ENCODE peak calls at places on chromosomes 3 and 15, in five cellular contexts. Y is A549, J is foreskin keratinocyte, V is fibroblast of lung, U is IMR-90. I is an unnamed sample.
A peak's percentile ranks its signal among the peaks of the same experiment; 100 is the strongest.

GRCh38 chr15:81002254-81003022 is 1.7 kb downstream of the TLNRD1 start:
- DNase-seq in Y (no peak), J (no peak), V (peak; percentile 22), U (no peak), I (no peak)

GRCh38 chr15:97189152-97189551 is 771.4 kb upstream of the ARRDC4 start:
- DNase-seq in Y (no peak), J (peak; percentile 13), V (peak; percentile 0), U (no peak), I (no peak)

GRCh38 chr3:43296565-43296964 is 10.2 kb downstream of the SNRK start:
- DNase-seq in Y (no peak), J (no peak), V (no peak), U (peak; percentile 23), I (no peak)

GRCh38 chr3:12438318-12438717 is 46.0 kb upstream of the TSEN2 start:
- DNase-seq in Y (no peak), J (no peak), V (no peak), U (no peak), I (no peak)

GRCh38 chr3:4824948-4825325 is 154.3 kb upstream of the BHLHE40 start:
- DNase-seq in Y (peak; percentile 81), J (peak; percentile 86), V (peak; percentile 91), U (peak; percentile 60), I (no peak)

GRCh38 chr15:69225355-69226027 is 65.1 kb downstream of the GLCE start:
- DNase-seq in Y (peak; percentile 14), J (peak; percentile 22), V (peak; percentile 34), U (peak; percentile 67), I (no peak)

GRCh38 chr3:81620813-81621212 is 140.6 kb downstream of the GBE1 start:
- DNase-seq in Y (no peak), J (no peak), V (no peak), U (no peak), I (no peak)

GRCh38 chr15:77611767-77612166 is 20.9 kb downstream of the LINGO1 start:
- DNase-seq in Y (no peak), J (no peak), V (no peak), U (no peak), I (no peak)

GRCh38 chr15:65413760-65414144 is 9.0 kb downstream of the IGDCC4 start:
- DNase-seq in Y (no peak), J (no peak), V (no peak), U (no peak), I (no peak)

GRCh38 chr3:146189519-146190173 is 28.7 kb upstream of the PLOD2 start:
- DNase-seq in Y (peak; percentile 42), J (peak; percentile 54), V (peak; percentile 47), U (peak; percentile 64), I (no peak)

GRCh38 chr3:31810991-31811433 is 170.1 kb downstream of the OSBPL10 start:
- DNase-seq in Y (no peak), J (no peak), V (no peak), U (no peak), I (no peak)

GRCh38 chr15:64045774-64046346 is 425 bp downstream of the DAPK2 start:
- DNase-seq in Y (peak; percentile 72), J (no peak), V (peak; percentile 11), U (no peak), I (peak; percentile 62)

GRCh38 chr15:43509923-43510229 is 7.5 kb upstream of the MAP1A start:
- DNase-seq in Y (no peak), J (no peak), V (peak; percentile 14), U (no peak), I (no peak)

GRCh38 chr3:78613366-78614008 is 1154.3 kb downstream of the ROBO1 start:
- DNase-seq in Y (no peak), J (no peak), V (no peak), U (no peak), I (no peak)

GRCh38 chr3:193620650-193621049 is 27.6 kb downstream of the OPA1 start:
- DNase-seq in Y (no peak), J (peak; percentile 6), V (peak; percentile 44), U (peak; percentile 66), I (no peak)

GRCh38 chr3:128052831-128053419 is 688 bp downstream of the SEC61A1 start:
- DNase-seq in Y (no peak), J (no peak), V (no peak), U (no peak), I (no peak)

GRCh38 chr3:158531334-158531733 is 39.7 kb upstream of the MLF1 start:
- DNase-seq in Y (no peak), J (no peak), V (peak; percentile 12), U (no peak), I (no peak)

GRCh38 chr15:92643849-92644815 is 11.4 kb downstream of the FAM174B start:
- DNase-seq in Y (no peak), J (no peak), V (no peak), U (no peak), I (no peak)

GRCh38 chr3:102449341-102449740 is 14.5 kb downstream of the ZPLD1 start:
- DNase-seq in Y (no peak), J (no peak), V (peak; percentile 36), U (peak; percentile 12), I (no peak)

GRCh38 chr3:4250064-4250463 is 53.1 kb upstream of the SETMAR start:
- DNase-seq in Y (no peak), J (no peak), V (no peak), U (no peak), I (no peak)

GRCh38 chr15:29278436-29279099 is 8.9 kb upstream of the NSMCE3 start:
- DNase-seq in Y (no peak), J (peak; percentile 77), V (peak; percentile 95), U (peak; percentile 94), I (no peak)

GRCh38 chr3:111733856-111734255 is 125.2 kb upstream of the PHLDB2 start:
- DNase-seq in Y (no peak), J (no peak), V (no peak), U (no peak), I (no peak)
- H3K27ac ChIP-seq in Y (peak overlapping the region; percentile 76), J (peak overlapping the region; percentile 27), V (no peak overlapping the region), U (no peak overlapping the region), I (no peak overlapping the region)

DNA sequence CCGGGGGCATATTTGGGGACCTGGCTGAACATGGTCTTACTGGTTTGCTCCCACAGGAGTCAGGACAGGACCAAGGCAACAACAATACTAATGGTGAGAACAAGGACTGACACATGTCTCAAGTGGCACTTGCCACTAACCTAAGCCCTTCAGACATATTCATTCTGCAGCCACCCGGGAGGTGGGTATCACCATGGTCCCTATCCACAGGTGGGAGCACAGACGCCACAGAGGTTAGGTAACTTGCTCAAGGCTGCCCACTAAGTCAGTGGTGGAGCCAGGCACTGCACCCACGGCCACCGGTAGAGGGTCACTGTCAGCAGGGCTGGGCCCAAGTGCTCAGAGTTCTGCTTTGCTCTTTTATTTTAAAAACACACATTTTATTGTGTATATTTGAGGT is 29.8 kb upstream of the SLC41A3 start:
- DNase-seq in Y (peak; percentile 31), J (no peak), V (no peak), U (no peak), I (peak; percentile 16)
- TF ChIP-seq CTCF in Y (no peak), J (peak; percentile 37), V (no peak), U (peak; percentile 29), I (no peak)

GRCh38 chr3:94001825-94002495 is 22.0 kb downstream of the ARL13B start:
- DNase-seq in Y (no peak), J (no peak), V (no peak), U (no peak), I (no peak)

GRCh38 chr3:94004301-94004910 is 24.0 kb downstream of the STX19 start:
- DNase-seq in Y (peak; percentile 38), J (peak; percentile 38), V (peak; percentile 70), U (peak; percentile 82), I (no peak)

DNA sequence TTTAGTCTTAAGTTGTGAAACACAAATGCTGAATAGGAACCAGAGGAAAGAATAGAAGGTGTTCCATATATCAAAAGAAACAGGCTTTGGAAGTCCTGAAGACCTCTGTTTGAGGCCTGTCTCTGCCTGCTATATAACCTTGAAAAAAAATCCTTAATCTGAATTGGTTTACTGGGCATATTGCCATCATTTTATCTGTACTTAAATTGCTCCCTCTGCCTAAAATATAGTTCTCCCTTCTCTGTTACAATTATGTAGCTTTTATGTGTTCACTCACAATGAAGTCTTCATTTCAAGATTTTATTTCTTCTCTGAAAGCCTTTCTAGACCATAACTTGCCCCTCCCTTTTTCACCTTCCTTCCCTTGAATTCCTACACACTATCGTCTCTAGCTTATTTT is 21.2 kb downstream of the ARL13B start:
- DNase-seq in Y (no peak), J (no peak), V (no peak), U (no peak), I (no peak)
- H3K27ac ChIP-seq in Y (no peak overlapping the region), J (no peak overlapping the region), V (no peak overlapping the region), U (no peak overlapping the region), I (no peak overlapping the region)

DNA sequence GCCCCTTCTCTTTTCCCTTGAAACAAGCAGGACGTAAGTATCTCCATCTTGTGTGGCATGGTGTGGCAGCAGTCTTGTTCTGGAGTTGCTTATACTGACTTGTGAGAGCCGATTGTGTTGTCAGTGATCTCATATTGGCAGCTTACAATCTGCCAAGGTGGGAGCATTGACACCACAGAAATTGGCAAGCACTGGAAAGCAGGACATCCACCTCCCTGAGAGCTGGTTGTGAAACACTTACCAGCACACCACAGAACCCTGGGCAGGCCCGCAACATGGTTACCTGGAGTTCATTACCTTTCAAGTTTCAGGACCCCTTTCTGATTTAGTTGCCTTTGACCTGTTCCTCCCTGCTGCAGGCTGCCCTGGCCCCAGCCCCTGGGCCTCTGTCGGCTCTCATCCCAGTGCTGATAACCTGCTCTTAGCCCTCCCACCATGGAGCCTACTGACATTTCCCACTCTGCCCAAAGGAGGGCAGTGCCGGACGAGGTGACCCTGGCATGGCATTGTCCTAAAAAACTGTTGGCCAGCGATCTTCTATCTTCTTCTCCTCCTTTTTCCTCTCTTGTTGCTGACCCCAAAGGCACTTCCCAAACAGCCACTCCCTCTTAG is 10.6 kb upstream of the ATP2B2 start:
- DNase-seq in Y (no peak), J (no peak), V (no peak), U (no peak), I (no peak)
- TF ChIP-seq CTCF in Y (no peak), J (no peak), V (no peak), U (no peak), I (no peak)

DNA sequence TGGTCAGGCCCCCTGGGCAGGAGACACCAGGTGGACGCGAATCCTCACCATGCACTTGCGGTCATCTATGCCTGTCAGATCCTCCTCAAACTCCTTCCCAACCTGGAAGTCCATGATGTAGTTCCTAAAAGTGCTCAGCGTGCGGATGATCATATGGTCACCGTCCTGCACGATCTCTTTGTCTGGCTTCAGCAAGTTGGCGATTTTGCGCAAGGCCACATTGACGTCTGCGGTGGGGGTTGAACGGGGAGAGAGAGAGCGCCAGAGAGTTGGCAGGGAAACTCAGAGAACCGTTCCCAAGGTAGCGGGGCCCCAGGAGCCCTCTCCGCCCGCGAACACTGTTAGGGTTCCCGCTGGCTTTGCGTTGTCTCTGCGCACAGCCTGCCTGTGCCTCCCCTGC is 809 bp downstream of the RBP1 start:
- DNase-seq in Y (no peak), J (no peak), V (peak; percentile 84), U (peak; percentile 53), I (peak; percentile 47)
- H3K27ac ChIP-seq in Y (no peak overlapping the region), J (peak overlapping the region; percentile 59), V (no peak overlapping the region), U (no peak overlapping the region), I (peak overlapping the region; percentile 69)

GRCh38 chr3:62051506-62051905 is 321.8 kb downstream of the FEZF2 start:
- DNase-seq in Y (no peak), J (peak; percentile 51), V (peak; percentile 20), U (peak; percentile 24), I (no peak)
- TF ChIP-seq CTCF in Y (no peak), J (peak; percentile 73), V (peak; percentile 12), U (peak; percentile 39), I (no peak)

I was measured in tibial artery.